ENCODE peak calls at places on chromosomes 6 and 20, in seven cellular contexts. E, W, K, X, Y, H and Z are unnamed samples.

GRCh38 chr6:112478036-112478435 is 130.9 kb downstream of the RFPL4B start:
- DNase-seq in K (no peak), W (no peak), E (no peak), Y (no peak), H (no peak), X (no peak), Z (no peak)

GRCh38 chr6:160131636-160132296 is 10.2 kb downstream of the SLC22A1 start:
- DNase-seq in K (no peak), Y (no peak), W (no peak), H (no peak), X (no peak), E (no peak), Z (no peak)

GRCh38 chr6:124536792-124537191 is 425.4 kb upstream of the RNF217 start:
- DNase-seq in X (no peak), K (no peak), H (peak), W (peak), E (no peak), Y (no peak), Z (no peak)

GRCh38 chr6:31945507-31946369 is at the start of gene CFB:
- DNase-seq in X (no peak), H (peak), W (peak), Y (peak), K (peak), E (peak), Z (peak)

GRCh38 chr6:157538163-157538562 is 157.2 kb downstream of the ZDHHC14 start:
- DNase-seq in W (no peak), E (no peak), X (no peak), K (no peak), Y (no peak), H (no peak), Z (no peak)

GRCh38 chr20:25279403-25279802 is 31.5 kb downstream of the PYGB start:
- DNase-seq in X (no peak), K (no peak), W (no peak), E (no peak), Y (no peak), H (no peak), Z (no peak)

GRCh38 chr6:44122821-44123220 is 4.4 kb downstream of the MRPL14 start:
- DNase-seq in H (no peak), W (no peak), Y (no peak), K (no peak), E (no peak), X (no peak), Z (peak)

GRCh38 chr6:105545947-105546710 is 143.2 kb upstream of the PREP start:
- DNase-seq in E (peak), W (no peak), X (no peak), Y (peak), H (peak), K (no peak), Z (no peak)